ENCODE peak calls at places on chromosomes 12 and 14, in seven cellular contexts. One of them, this sample, is unnamed.

GRCh38 chr12:59004466-59004865 is 84.2 kb upstream of the LRIG3 start:
- DNase-seq in stimulated activated CD8-positive, alpha-beta memory T cell treated with anti-CD3 and anti-CD28 coated beads, Interleukin-2, amount 100 ng/mL, for 1 hour: no peak
- DNase-seq in left colon: no peak
- DNase-seq in M059J: no peak
- DNase-seq in posterior vena cava: no peak
- DNase-seq in CD8-positive, alpha-beta memory T cell: no peak
- DNase-seq in DND-41: no peak
- DNase-seq in this sample: no peak

GRCh38 chr12:57031228-57031670 is 14.9 kb upstream of the TAC3 start:
- DNase-seq in stimulated activated CD8-positive, alpha-beta memory T cell treated with anti-CD3 and anti-CD28 coated beads, Interleukin-2, amount 100 ng/mL, for 1 hour: no peak
- DNase-seq in left colon: no peak
- DNase-seq in M059J: no peak
- DNase-seq in posterior vena cava: no peak
- DNase-seq in CD8-positive, alpha-beta memory T cell: no peak
- DNase-seq in DND-41: peak; percentile 61
- DNase-seq in this sample: peak; percentile 76

GRCh38 chr12:57517187-57517586 is 3.1 kb downstream of the DDIT3 start:
- DNase-seq in stimulated activated CD8-positive, alpha-beta memory T cell treated with anti-CD3 and anti-CD28 coated beads, Interleukin-2, amount 100 ng/mL, for 1 hour: no peak
- DNase-seq in left colon: no peak
- DNase-seq in M059J: peak; percentile 47
- DNase-seq in posterior vena cava: no peak
- DNase-seq in CD8-positive, alpha-beta memory T cell: no peak
- DNase-seq in DND-41: no peak
- DNase-seq in this sample: no peak

GRCh38 chr12:48177985-48178384 is 5.5 kb upstream of the CCDC184 start:
- DNase-seq in stimulated activated CD8-positive, alpha-beta memory T cell treated with anti-CD3 and anti-CD28 coated beads, Interleukin-2, amount 100 ng/mL, for 1 hour: no peak
- DNase-seq in left colon: no peak
- DNase-seq in M059J: no peak
- DNase-seq in posterior vena cava: no peak
- DNase-seq in CD8-positive, alpha-beta memory T cell: no peak
- DNase-seq in DND-41: no peak
- DNase-seq in this sample: no peak

GRCh38 chr12:106246891-106247730 is 709 bp downstream of the CKAP4 start:
- DNase-seq in stimulated activated CD8-positive, alpha-beta memory T cell treated with anti-CD3 and anti-CD28 coated beads, Interleukin-2, amount 100 ng/mL, for 1 hour: peak; percentile 25
- DNase-seq in left colon: peak; percentile 42
- DNase-seq in M059J: peak; percentile 64
- DNase-seq in posterior vena cava: peak; percentile 91
- DNase-seq in CD8-positive, alpha-beta memory T cell: peak; percentile 56
- DNase-seq in DND-41: peak; percentile 54
- DNase-seq in this sample: peak; percentile 26

GRCh38 chr14:93962701-93963601 is 13.4 kb downstream of the ASB2 start:
- DNase-seq in stimulated activated CD8-positive, alpha-beta memory T cell treated with anti-CD3 and anti-CD28 coated beads, Interleukin-2, amount 100 ng/mL, for 1 hour: no peak
- DNase-seq in left colon: peak; percentile 58
- DNase-seq in M059J: peak; percentile 67
- DNase-seq in posterior vena cava: no peak
- DNase-seq in CD8-positive, alpha-beta memory T cell: peak; percentile 77
- DNase-seq in DND-41: no peak
- DNase-seq in this sample: no peak

GRCh38 chr12:76197283-76197682 is 112.8 kb upstream of the NAP1L1 start:
- DNase-seq in stimulated activated CD8-positive, alpha-beta memory T cell treated with anti-CD3 and anti-CD28 coated beads, Interleukin-2, amount 100 ng/mL, for 1 hour: no peak
- DNase-seq in left colon: no peak
- DNase-seq in M059J: no peak
- DNase-seq in posterior vena cava: no peak
- DNase-seq in CD8-positive, alpha-beta memory T cell: no peak
- DNase-seq in DND-41: no peak
- DNase-seq in this sample: no peak

GRCh38 chr14:34713681-34714319 is 593 bp downstream of the CFL2 start:
- DNase-seq in stimulated activated CD8-positive, alpha-beta memory T cell treated with anti-CD3 and anti-CD28 coated beads, Interleukin-2, amount 100 ng/mL, for 1 hour: no peak
- DNase-seq in left colon: peak; percentile 29
- DNase-seq in M059J: peak; percentile 85
- DNase-seq in posterior vena cava: no peak
- DNase-seq in CD8-positive, alpha-beta memory T cell: peak; percentile 10
- DNase-seq in DND-41: peak; percentile 32
- DNase-seq in this sample: no peak

GRCh38 chr14:86530457-86530856 is 1000.5 kb downstream of the FLRT2 start:
- DNase-seq in stimulated activated CD8-positive, alpha-beta memory T cell treated with anti-CD3 and anti-CD28 coated beads, Interleukin-2, amount 100 ng/mL, for 1 hour: no peak
- DNase-seq in left colon: no peak
- DNase-seq in M059J: no peak
- DNase-seq in posterior vena cava: no peak
- DNase-seq in CD8-positive, alpha-beta memory T cell: no peak
- DNase-seq in DND-41: no peak
- DNase-seq in this sample: no peak

GRCh38 chr14:65336191-65336591 is 76.3 kb upstream of the FUT8 start:
- DNase-seq in stimulated activated CD8-positive, alpha-beta memory T cell treated with anti-CD3 and anti-CD28 coated beads, Interleukin-2, amount 100 ng/mL, for 1 hour: no peak
- DNase-seq in left colon: no peak
- DNase-seq in M059J: peak; percentile 72
- DNase-seq in posterior vena cava: no peak
- DNase-seq in CD8-positive, alpha-beta memory T cell: no peak
- DNase-seq in DND-41: peak; percentile 26
- DNase-seq in this sample: no peak

GRCh38 chr12:18363321-18363720 is 102.0 kb downstream of the PIK3C2G start:
- DNase-seq in stimulated activated CD8-positive, alpha-beta memory T cell treated with anti-CD3 and anti-CD28 coated beads, Interleukin-2, amount 100 ng/mL, for 1 hour: no peak
- DNase-seq in left colon: no peak
- DNase-seq in M059J: no peak
- DNase-seq in posterior vena cava: no peak
- DNase-seq in CD8-positive, alpha-beta memory T cell: no peak
- DNase-seq in DND-41: no peak
- DNase-seq in this sample: no peak

GRCh38 chr12:76366163-76366562 is 17.9 kb upstream of the BBS10 start:
- DNase-seq in stimulated activated CD8-positive, alpha-beta memory T cell treated with anti-CD3 and anti-CD28 coated beads, Interleukin-2, amount 100 ng/mL, for 1 hour: no peak
- DNase-seq in left colon: no peak
- DNase-seq in M059J: no peak
- DNase-seq in posterior vena cava: no peak
- DNase-seq in CD8-positive, alpha-beta memory T cell: no peak
- DNase-seq in DND-41: no peak
- DNase-seq in this sample: no peak

GRCh38 chr14:33475623-33476022 is 475.3 kb downstream of the EGLN3 start:
- DNase-seq in stimulated activated CD8-positive, alpha-beta memory T cell treated with anti-CD3 and anti-CD28 coated beads, Interleukin-2, amount 100 ng/mL, for 1 hour: no peak
- DNase-seq in left colon: peak; percentile 50
- DNase-seq in M059J: peak; percentile 88
- DNase-seq in posterior vena cava: no peak
- DNase-seq in CD8-positive, alpha-beta memory T cell: no peak
- DNase-seq in DND-41: peak; percentile 35
- DNase-seq in this sample: peak; percentile 92

GRCh38 chr14:22536853-22537338 is 52.1 kb downstream of the DAD1 start:
- DNase-seq in stimulated activated CD8-positive, alpha-beta memory T cell treated with anti-CD3 and anti-CD28 coated beads, Interleukin-2, amount 100 ng/mL, for 1 hour: peak; percentile 53
- DNase-seq in left colon: no peak
- DNase-seq in M059J: peak; percentile 97
- DNase-seq in posterior vena cava: no peak
- DNase-seq in CD8-positive, alpha-beta memory T cell: peak; percentile 63
- DNase-seq in DND-41: peak; percentile 22
- DNase-seq in this sample: no peak

This sample was measured in COR-L47.